ENCODE peak calls at places on chromosomes 3 and 15, in eight cellular contexts. One of them, this sample, is unnamed.

GRCh38 chr3:10280177-10280529 is 12.6 kb downstream of the GHRL start:
- DNase-seq in hepatocyte: no peak
- DNase-seq in PC-3: peak
- DNase-seq in SK-N-SH: no peak
- DNase-seq in HCT116: no peak
- DNase-seq in MM.1S: no peak
- DNase-seq in GM23338: peak
- DNase-seq in neural progenitor cell: no peak
- DNase-seq in this sample: peak

GRCh38 chr3:115239717-115240116 is 92.6 kb upstream of the ZBTB20 start:
- DNase-seq in SK-N-SH: peak
- DNase-seq in PC-3: peak
- DNase-seq in HCT116: peak
- DNase-seq in hepatocyte: peak
- DNase-seq in neural progenitor cell: no peak
- DNase-seq in MM.1S: no peak
- DNase-seq in GM23338: no peak
- DNase-seq in this sample: no peak

GRCh38 chr15:73087121-73087520 is 34.9 kb downstream of the NEO1 start:
- DNase-seq in PC-3: no peak
- DNase-seq in hepatocyte: no peak
- DNase-seq in MM.1S: no peak
- DNase-seq in SK-N-SH: no peak
- DNase-seq in neural progenitor cell: no peak
- DNase-seq in GM23338: no peak
- DNase-seq in HCT116: no peak
- DNase-seq in this sample: no peak

GRCh38 chr3:169243122-169243521 is 420.4 kb downstream of the MECOM start:
- DNase-seq in HCT116: no peak
- DNase-seq in GM23338: no peak
- DNase-seq in hepatocyte: no peak
- DNase-seq in PC-3: no peak
- DNase-seq in SK-N-SH: no peak
- DNase-seq in neural progenitor cell: no peak
- DNase-seq in MM.1S: no peak
- DNase-seq in this sample: no peak

GRCh38 chr15:42118650-42119531 is 24.5 kb upstream of the PLA2G4D start:
- DNase-seq in PC-3: peak
- DNase-seq in hepatocyte: peak
- DNase-seq in HCT116: no peak
- DNase-seq in neural progenitor cell: peak
- DNase-seq in SK-N-SH: no peak
- DNase-seq in GM23338: peak
- DNase-seq in MM.1S: peak
- DNase-seq in this sample: no peak

GRCh38 chr3:50227390-50228183 is 8.4 kb upstream of the GNAI2 start:
- DNase-seq in neural progenitor cell: peak
- DNase-seq in hepatocyte: peak
- DNase-seq in HCT116: peak
- DNase-seq in SK-N-SH: peak
- DNase-seq in GM23338: peak
- DNase-seq in PC-3: peak
- DNase-seq in MM.1S: peak
- DNase-seq in this sample: peak

GRCh38 chr15:90086868-90087268 is 15.4 kb downstream of the IDH2 start:
- DNase-seq in MM.1S: peak
- DNase-seq in neural progenitor cell: peak
- DNase-seq in hepatocyte: no peak
- DNase-seq in HCT116: no peak
- DNase-seq in SK-N-SH: peak
- DNase-seq in PC-3: peak
- DNase-seq in GM23338: peak
- DNase-seq in this sample: peak

GRCh38 chr3:42118762-42119361 is 27.7 kb downstream of the TRAK1 start:
- DNase-seq in HCT116: peak
- DNase-seq in SK-N-SH: peak
- DNase-seq in MM.1S: peak
- DNase-seq in neural progenitor cell: peak
- DNase-seq in PC-3: peak
- DNase-seq in hepatocyte: peak
- DNase-seq in GM23338: peak
- DNase-seq in this sample: peak

GRCh38 chr3:18030371-18030870 is 288.0 kb upstream of the TBC1D5 start:
- DNase-seq in HCT116: no peak
- DNase-seq in MM.1S: no peak
- DNase-seq in PC-3: no peak
- DNase-seq in SK-N-SH: no peak
- DNase-seq in hepatocyte: no peak
- DNase-seq in neural progenitor cell: no peak
- DNase-seq in GM23338: no peak
- DNase-seq in this sample: no peak

GRCh38 chr3:27721717-27722564 is at the start of gene EOMES:
- DNase-seq in PC-3: peak
- DNase-seq in HCT116: peak
- DNase-seq in neural progenitor cell: peak
- DNase-seq in SK-N-SH: peak
- DNase-seq in hepatocyte: peak
- DNase-seq in MM.1S: peak
- DNase-seq in GM23338: peak
- DNase-seq in this sample: peak

GRCh38 chr3:147705626-147706025 is 296.5 kb downstream of the ZIC1 start:
- DNase-seq in HCT116: no peak
- DNase-seq in GM23338: no peak
- DNase-seq in SK-N-SH: no peak
- DNase-seq in PC-3: no peak
- DNase-seq in neural progenitor cell: no peak
- DNase-seq in MM.1S: no peak
- DNase-seq in hepatocyte: no peak
- DNase-seq in this sample: no peak

GRCh38 chr3:139982404-139982803 is 47.4 kb downstream of the CLSTN2 start:
- DNase-seq in hepatocyte: peak
- DNase-seq in PC-3: no peak
- DNase-seq in neural progenitor cell: peak
- DNase-seq in HCT116: no peak
- DNase-seq in MM.1S: no peak
- DNase-seq in GM23338: peak
- DNase-seq in SK-N-SH: peak
- DNase-seq in this sample: no peak

GRCh38 chr3:45488581-45488980 is 100.2 kb downstream of the LARS2 start:
- DNase-seq in MM.1S: no peak
- DNase-seq in SK-N-SH: no peak
- DNase-seq in HCT116: no peak
- DNase-seq in PC-3: peak
- DNase-seq in neural progenitor cell: no peak
- DNase-seq in hepatocyte: no peak
- DNase-seq in GM23338: no peak
- DNase-seq in this sample: no peak

GRCh38 chr3:173838644-173839043 is 441.1 kb downstream of the NLGN1 start:
- DNase-seq in neural progenitor cell: no peak
- DNase-seq in SK-N-SH: no peak
- DNase-seq in HCT116: no peak
- DNase-seq in MM.1S: peak
- DNase-seq in GM23338: no peak
- DNase-seq in hepatocyte: no peak
- DNase-seq in PC-3: no peak
- DNase-seq in this sample: no peak

GRCh38 chr3:57700737-57701136 is 7.9 kb upstream of the DENND6A start:
- DNase-seq in SK-N-SH: no peak
- DNase-seq in neural progenitor cell: no peak
- DNase-seq in PC-3: no peak
- DNase-seq in GM23338: no peak
- DNase-seq in HCT116: no peak
- DNase-seq in MM.1S: no peak
- DNase-seq in hepatocyte: no peak
- DNase-seq in this sample: no peak

GRCh38 chr15:83225449-83225848 is 17.8 kb upstream of the HDGFL3 start:
- DNase-seq in GM23338: no peak
- DNase-seq in hepatocyte: no peak
- DNase-seq in neural progenitor cell: no peak
- DNase-seq in HCT116: no peak
- DNase-seq in MM.1S: no peak
- DNase-seq in PC-3: no peak
- DNase-seq in SK-N-SH: no peak
- DNase-seq in this sample: no peak

GRCh38 chr15:71103102-71103676 is 12.1 kb upstream of the THSD4 start:
- DNase-seq in SK-N-SH: no peak
- DNase-seq in neural progenitor cell: peak
- DNase-seq in hepatocyte: peak
- DNase-seq in HCT116: peak
- DNase-seq in GM23338: no peak
- DNase-seq in PC-3: peak
- DNase-seq in MM.1S: peak
- DNase-seq in this sample: peak

DNA sequence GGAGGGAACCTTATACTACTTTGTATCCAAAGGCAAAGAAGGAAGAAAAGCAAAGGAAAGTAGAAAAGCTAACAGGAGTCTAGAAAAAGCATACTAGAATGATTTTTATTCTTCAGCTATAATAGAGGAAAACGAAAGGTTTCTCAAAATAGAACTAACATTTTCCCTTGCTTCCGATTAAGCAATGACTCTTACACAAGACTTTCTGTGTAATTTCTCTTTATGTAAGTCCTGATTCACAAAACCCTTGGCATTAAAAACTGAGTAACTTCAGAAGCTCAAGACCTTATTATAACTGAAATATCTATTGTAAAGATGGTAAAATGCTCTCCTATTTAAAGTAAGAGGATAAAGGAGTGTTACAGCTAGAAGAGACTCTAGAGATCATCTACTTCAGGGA is 97.4 kb downstream of the DTWD1 start:
- DNase-seq in MM.1S: no peak
- DNase-seq in SK-N-SH: no peak
- DNase-seq in neural progenitor cell: no peak
- DNase-seq in hepatocyte: no peak
- DNase-seq in GM23338: no peak
- DNase-seq in PC-3: no peak
- DNase-seq in HCT116: no peak
- DNase-seq in this sample: no peak
- TF ChIP-seq EZH2phosphoT487 in MM.1S: no peak
- TF ChIP-seq EZH2phosphoT487 in SK-N-SH: no peak
- TF ChIP-seq EZH2phosphoT487 in neural progenitor cell: no peak
- TF ChIP-seq EZH2phosphoT487 in hepatocyte: no peak
- TF ChIP-seq EZH2phosphoT487 in GM23338: no peak
- TF ChIP-seq EZH2phosphoT487 in PC-3: no peak
- TF ChIP-seq EZH2phosphoT487 in HCT116: no peak
- TF ChIP-seq EZH2phosphoT487 in this sample: no peak

DNA sequence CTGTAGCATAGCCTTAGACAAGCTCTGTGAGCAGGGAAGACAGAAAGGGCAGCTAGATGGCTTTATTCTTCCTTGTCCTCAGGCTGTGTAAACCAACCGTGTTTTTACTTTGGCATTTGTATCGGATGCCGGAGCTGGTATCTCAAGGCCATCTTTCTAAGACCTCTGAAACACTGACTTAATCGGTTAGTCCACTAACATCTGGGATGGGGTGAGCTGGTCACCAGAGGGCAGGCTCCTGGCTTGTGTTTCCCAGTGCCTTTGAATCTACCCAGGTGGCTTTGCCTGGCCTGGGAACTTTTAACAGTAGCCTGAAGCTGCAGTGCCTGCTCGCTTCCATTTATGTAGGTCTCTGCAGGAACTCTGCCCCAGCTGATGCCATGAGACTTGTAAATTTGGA is 252.7 kb downstream of the NR1D2 start:
- DNase-seq in neural progenitor cell: peak
- DNase-seq in PC-3: peak
- DNase-seq in GM23338: peak
- DNase-seq in HCT116: no peak
- DNase-seq in SK-N-SH: peak
- DNase-seq in MM.1S: no peak
- DNase-seq in hepatocyte: no peak
- DNase-seq in this sample: no peak
- TF ChIP-seq CTCF in neural progenitor cell: peak
- TF ChIP-seq CTCF in PC-3: peak
- TF ChIP-seq CTCF in GM23338: peak
- TF ChIP-seq CTCF in HCT116: no peak
- TF ChIP-seq CTCF in SK-N-SH: no peak
- TF ChIP-seq CTCF in MM.1S: no peak
- TF ChIP-seq CTCF in hepatocyte: no peak
- TF ChIP-seq CTCF in this sample: no peak

GRCh38 chr15:55277116-55277564 is 12.5 kb downstream of the RAB27A start:
- DNase-seq in GM23338: no peak
- DNase-seq in PC-3: no peak
- DNase-seq in neural progenitor cell: no peak
- DNase-seq in MM.1S: peak
- DNase-seq in SK-N-SH: no peak
- DNase-seq in HCT116: no peak
- DNase-seq in hepatocyte: no peak
- DNase-seq in this sample: no peak
- TF ChIP-seq EZH2phosphoT487 in GM23338: no peak
- TF ChIP-seq EZH2phosphoT487 in PC-3: no peak
- TF ChIP-seq EZH2phosphoT487 in neural progenitor cell: no peak
- TF ChIP-seq EZH2phosphoT487 in MM.1S: no peak
- TF ChIP-seq EZH2phosphoT487 in SK-N-SH: no peak
- TF ChIP-seq EZH2phosphoT487 in HCT116: no peak
- TF ChIP-seq EZH2phosphoT487 in hepatocyte: no peak
- TF ChIP-seq EZH2phosphoT487 in this sample: no peak

GRCh38 chr3:181487236-181487978 is 224.3 kb upstream of the SOX2 start:
- DNase-seq in PC-3: no peak
- DNase-seq in GM23338: no peak
- DNase-seq in HCT116: no peak
- DNase-seq in MM.1S: peak
- DNase-seq in SK-N-SH: no peak
- DNase-seq in neural progenitor cell: no peak
- DNase-seq in hepatocyte: no peak
- DNase-seq in this sample: peak
- TF ChIP-seq CTCF in PC-3: no peak
- TF ChIP-seq CTCF in GM23338: no peak
- TF ChIP-seq CTCF in HCT116: no peak
- TF ChIP-seq CTCF in MM.1S: no peak
- TF ChIP-seq CTCF in SK-N-SH: no peak
- TF ChIP-seq CTCF in neural progenitor cell: no peak
- TF ChIP-seq CTCF in hepatocyte: no peak
- TF ChIP-seq CTCF in this sample: no peak

DNA sequence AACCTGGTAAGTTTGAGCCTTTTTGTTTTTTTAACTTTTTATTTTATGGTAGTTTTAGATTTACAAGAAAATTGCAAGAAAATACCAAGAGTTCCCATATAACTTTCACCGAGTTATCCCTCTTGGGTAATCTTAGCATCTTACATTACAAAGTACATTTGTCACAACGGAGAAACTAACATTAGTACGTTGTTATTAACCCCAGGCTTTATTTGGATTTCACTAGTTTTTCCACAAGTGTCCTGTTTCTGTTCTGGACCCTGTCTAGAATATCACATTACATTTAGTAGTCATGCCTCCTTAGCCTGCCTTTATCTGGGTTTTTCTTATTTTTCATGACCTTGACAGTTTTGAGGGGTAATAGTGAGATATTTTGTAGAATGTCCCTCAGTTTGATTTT is 53.5 kb upstream of the KPNA4 start:
- DNase-seq in GM23338: no peak
- DNase-seq in SK-N-SH: no peak
- DNase-seq in HCT116: no peak
- DNase-seq in neural progenitor cell: no peak
- DNase-seq in PC-3: peak
- DNase-seq in MM.1S: no peak
- DNase-seq in hepatocyte: no peak
- DNase-seq in this sample: no peak
- TF ChIP-seq EZH2phosphoT487 in GM23338: no peak
- TF ChIP-seq EZH2phosphoT487 in SK-N-SH: no peak
- TF ChIP-seq EZH2phosphoT487 in HCT116: no peak
- TF ChIP-seq EZH2phosphoT487 in neural progenitor cell: no peak
- TF ChIP-seq EZH2phosphoT487 in PC-3: no peak
- TF ChIP-seq EZH2phosphoT487 in MM.1S: no peak
- TF ChIP-seq EZH2phosphoT487 in hepatocyte: no peak
- TF ChIP-seq EZH2phosphoT487 in this sample: no peak

This sample was measured in OCI-LY7.